ENCODE peak calls at places on chromosomes 3 and 15, in six cellular contexts. L is cardiac septum; Q is activated T-cell treated with anti-CD3 and anti-CD28 coated beads for 1 hour; P is NCI-H748 treated with DMSO at 0.1 percent for 48 hours; T is A549; G is stimulated activated CD8-positive, alpha-beta memory T cell treated with anti-CD3 and anti-CD28 coated beads, Interleukin-15, amount 100 ng/mL, for 24 hours. N is an unnamed sample.

GRCh38 chr15:75067123-75067854 is 43.9 kb downstream of the PPCDC start:
- DNase-seq in L (no peak), Q (no peak), T (no peak), P (no peak), G (no peak), N (no peak)

GRCh38 chr3:114686624-114687023 is 392.8 kb downstream of the TIGIT start:
- DNase-seq in L (no peak), T (no peak), G (no peak), P (no peak), Q (no peak), N (no peak)

GRCh38 chr3:29408676-29409075 is 127.8 kb downstream of the RBMS3 start:
- DNase-seq in L (no peak), T (no peak), G (no peak), P (no peak), Q (no peak), N (no peak)

GRCh38 chr3:19199131-19199530 is 50.8 kb downstream of the KCNH8 start:
- DNase-seq in P (no peak), L (no peak), T (no peak), Q (no peak), G (no peak), N (no peak)

GRCh38 chr3:117547956-117548550 is 838.5 kb downstream of the TUSC7 start:
- DNase-seq in T (peak), L (no peak), G (no peak), P (no peak), Q (no peak), N (no peak)

GRCh38 chr3:632571-633170 is 436.1 kb downstream of the CHL1 start:
- DNase-seq in Q (no peak), L (no peak), G (no peak), P (peak), T (peak), N (no peak)

GRCh38 chr3:186826316-186826977 is 16.1 kb upstream of the ADIPOQ start:
- DNase-seq in Q (no peak), L (no peak), P (no peak), G (no peak), T (no peak), N (no peak)

GRCh38 chr15:40873625-40874561 is at the start of gene RHOV:
- DNase-seq in L (no peak), Q (peak), T (peak), P (peak), G (peak), N (peak)

GRCh38 chr3:102536479-102536878 is 101.7 kb downstream of the ZPLD1 start:
- DNase-seq in Q (no peak), P (peak), L (no peak), G (no peak), T (peak), N (no peak)

GRCh38 chr15:82680200-82681102 is 29.2 kb downstream of the AP3B2 start:
- DNase-seq in L (no peak), G (peak), T (peak), Q (peak), P (peak), N (peak)

GRCh38 chr15:91047545-91048199 is 25.3 kb upstream of the VPS33B start:
- DNase-seq in T (no peak), L (no peak), Q (no peak), P (no peak), G (no peak), N (no peak)

GRCh38 chr15:40770147-40770721 is 454 bp downstream of the C15orf62 start:
- DNase-seq in G (no peak), Q (no peak), L (no peak), P (no peak), T (no peak), N (no peak)

GRCh38 chr3:62884041-62884870 is 9.0 kb upstream of the CADPS start:
- DNase-seq in P (no peak), G (no peak), Q (no peak), L (no peak), T (no peak), N (no peak)

GRCh38 chr3:25589783-25590258 is 74.9 kb downstream of the TOP2B start:
- DNase-seq in P (no peak), G (no peak), Q (no peak), T (no peak), L (peak), N (no peak)

GRCh38 chr3:49998326-49998725 is 58.4 kb downstream of the RBM6 start:
- DNase-seq in L (no peak), G (no peak), P (no peak), Q (no peak), T (no peak), N (no peak)

GRCh38 chr3:197367081-197367780 is 68.8 kb upstream of the DLG1 start:
- DNase-seq in T (peak), Q (no peak), L (no peak), P (no peak), G (no peak), N (no peak)

GRCh38 chr15:56215769-56216168 is 27.9 kb downstream of the RFX7 start:
- DNase-seq in P (no peak), Q (no peak), L (no peak), G (no peak), T (no peak), N (no peak)

GRCh38 chr3:185312006-185312405 is 50.9 kb upstream of the MAP3K13 start:
- DNase-seq in P (no peak), G (no peak), T (no peak), Q (no peak), L (no peak), N (no peak)

N was measured in stimulated activated CD4-positive, alpha-beta T cell treated with anti-CD3 and anti-CD28 coated beads, Interleukin-2, amount 100 ng/mL, for 4 hours.